ENCODE peak calls at places on chromosome 4, in six cellular contexts. G is AG10803, I is upper lobe of right lung, O is kidney epithelial cell, Q is neural crest cell, S is fibroblast of lung. Y is an unnamed sample.

GRCh38 chr4:63492515-63492914 is 916.7 kb downstream of the TECRL start:
- DNase-seq in G (no peak), I (no peak), O (no peak), Q (no peak), S (no peak), Y (no peak)

GRCh38 chr4:54095110-54095800 is 4.7 kb upstream of the GSX2 start:
- DNase-seq in G (no peak), I (no peak), O (no peak), Q (no peak), S (no peak), Y (no peak)

GRCh38 chr4:122450847-122451246 is 5.7 kb downstream of the IL2 start:
- DNase-seq in G (peak), I (no peak), O (no peak), Q (no peak), S (peak), Y (no peak)

GRCh38 chr4:132557660-132558059 is 591.4 kb upstream of the PCDH10 start:
- DNase-seq in G (no peak), I (no peak), O (no peak), Q (no peak), S (peak), Y (no peak)

GRCh38 chr4:74536557-74536956 is 91.6 kb downstream of the AREG start:
- DNase-seq in G (no peak), I (no peak), O (no peak), Q (no peak), S (peak), Y (peak)

GRCh38 chr4:3449574-3450534 is 8.1 kb downstream of the HGFAC start:
- DNase-seq in G (no peak), I (no peak), O (no peak), Q (no peak), S (no peak), Y (no peak)

GRCh38 chr4:158259955-158260575 is 49.8 kb downstream of the TMEM144 start:
- DNase-seq in G (peak), I (no peak), O (no peak), Q (no peak), S (peak), Y (no peak)

GRCh38 chr4:127203561-127204260 is 429.0 kb upstream of the INTU start:
- DNase-seq in G (peak), I (no peak), O (peak), Q (no peak), S (peak), Y (peak)

GRCh38 chr4:145679991-145680455 is at the start of gene C4orf51:
- DNase-seq in G (peak), I (no peak), O (peak), Q (no peak), S (peak), Y (peak)

GRCh38 chr4:133799916-133800315 is 401.7 kb downstream of the PABPC4L start:
- DNase-seq in G (no peak), I (no peak), O (no peak), Q (no peak), S (peak), Y (no peak)

GRCh38 chr4:13313856-13314255 is 170.3 kb downstream of the RAB28 start:
- DNase-seq in G (no peak), I (no peak), O (no peak), Q (no peak), S (peak), Y (peak)

GRCh38 chr4:132203618-132204017 is 945.5 kb upstream of the PCDH10 start:
- DNase-seq in G (no peak), I (no peak), O (no peak), Q (no peak), S (no peak), Y (no peak)

GRCh38 chr4:70544279-70544870 is 26.0 kb downstream of the AMTN start:
- DNase-seq in G (peak), I (no peak), O (no peak), Q (no peak), S (peak), Y (peak)

GRCh38 chr4:76956961-76957738 is 7.6 kb downstream of the SEPTIN11 start:
- DNase-seq in G (peak), I (no peak), O (no peak), Q (no peak), S (peak), Y (peak)

GRCh38 chr4:176799653-176800052 is 6.9 kb upstream of the VEGFC start:
- DNase-seq in G (peak), I (no peak), O (no peak), Q (no peak), S (no peak), Y (no peak)

GRCh38 chr4:2878346-2878745 is 34.7 kb downstream of the ADD1 start:
- DNase-seq in G (no peak), I (no peak), O (no peak), Q (no peak), S (no peak), Y (no peak)

GRCh38 chr4:38867478-38868054 is at the start of gene FAM114A1:
- DNase-seq in G (peak), I (peak), O (no peak), Q (peak), S (peak), Y (peak)

GRCh38 chr4:167987285-167987684 is 105.1 kb upstream of the ANXA10 start:
- DNase-seq in G (no peak), I (no peak), O (no peak), Q (no peak), S (no peak), Y (no peak)

GRCh38 chr4:79298484-79298883 is 27.4 kb downstream of the NAA11 start:
- DNase-seq in G (no peak), I (no peak), O (no peak), Q (no peak), S (no peak), Y (no peak)

GRCh38 chr4:148054275-148054674 is 322.4 kb downstream of the ARHGAP10 start:
- DNase-seq in G (no peak), I (no peak), O (no peak), Q (no peak), S (no peak), Y (no peak)

GRCh38 chr4:2413821-2414610 is 4.4 kb downstream of the ZFYVE28 start:
- DNase-seq in G (peak), I (peak), O (no peak), Q (no peak), S (no peak), Y (peak)

GRCh38 chr4:16532240-16532990 is 306.1 kb upstream of the TAPT1 start:
- DNase-seq in G (peak), I (no peak), O (no peak), Q (no peak), S (peak), Y (peak)

GRCh38 chr4:73434311-73434710 is 1.7 kb upstream of the AFP start:
- DNase-seq in G (no peak), I (no peak), O (no peak), Q (no peak), S (peak), Y (peak)

GRCh38 chr4:122458625-122459024 is 2.1 kb upstream of the IL2 start:
- DNase-seq in G (peak), I (no peak), O (no peak), Q (no peak), S (peak), Y (peak)

GRCh38 chr4:125338814-125339213 is 24.1 kb downstream of the FAT4 start:
- DNase-seq in G (no peak), I (no peak), O (no peak), Q (no peak), S (no peak), Y (no peak)

GRCh38 chr4:149168645-149169044 is 647.0 kb downstream of the IQCM start:
- DNase-seq in G (no peak), I (no peak), O (no peak), Q (no peak), S (no peak), Y (no peak)

GRCh38 chr4:185623444-185624247 is 88.3 kb upstream of the PDLIM3 start:
- DNase-seq in G (no peak), I (no peak), O (no peak), Q (no peak), S (no peak), Y (no peak)

GRCh38 chr4:38856524-38857337 is at the start of gene TLR6:
- DNase-seq in G (peak), I (no peak), O (no peak), Q (peak), S (peak), Y (peak)

GRCh38 chr4:121726642-121727268 is 30.0 kb upstream of the ANXA5 start:
- DNase-seq in G (peak), I (no peak), O (peak), Q (no peak), S (peak), Y (peak)

GRCh38 chr4:37389967-37390580 is 145.5 kb downstream of the NWD2 start:
- DNase-seq in G (peak), I (no peak), O (no peak), Q (peak), S (peak), Y (no peak)
- TF ChIP-seq CTCF in G (peak), I (peak), O (peak), Q (peak), S (peak), Y (peak)

GRCh38 chr4:99131378-99131777 is 12.7 kb downstream of the ADH4 start:
- DNase-seq in G (no peak), I (no peak), O (no peak), Q (no peak), S (no peak), Y (no peak)

GRCh38 chr4:99136329-99136728 is 7.8 kb downstream of the ADH4 start:
- DNase-seq in G (no peak), I (no peak), O (no peak), Q (no peak), S (no peak), Y (no peak)

GRCh38 chr4:99135541-99136173 is 8.4 kb downstream of the ADH4 start:
- DNase-seq in G (no peak), I (no peak), O (no peak), Q (no peak), S (no peak), Y (no peak)

DNA sequence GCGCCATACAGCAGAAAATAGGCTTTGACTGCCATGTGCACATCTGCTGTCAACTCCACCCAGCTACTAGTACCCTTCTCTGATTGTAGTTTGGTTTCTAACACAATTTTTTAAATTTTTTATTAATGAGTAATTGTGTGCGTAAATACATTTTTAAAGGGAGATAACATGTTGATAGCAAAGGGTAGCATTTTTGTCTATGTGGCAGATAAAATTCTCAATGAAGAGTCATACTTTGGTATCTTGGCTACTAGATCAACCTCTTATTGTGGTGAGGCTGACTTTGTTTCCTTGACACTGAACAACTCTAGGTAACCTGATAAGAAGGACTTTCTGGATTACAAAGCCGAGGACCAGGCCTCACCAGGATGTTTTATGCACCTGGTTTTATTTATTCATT is 9.5 kb downstream of the ADH4 start:
- DNase-seq in G (no peak), I (no peak), O (no peak), Q (no peak), S (no peak), Y (no peak)
- TF ChIP-seq CTCF in G (no peak), I (no peak), O (no peak), Q (no peak), S (no peak), Y (no peak)

DNA sequence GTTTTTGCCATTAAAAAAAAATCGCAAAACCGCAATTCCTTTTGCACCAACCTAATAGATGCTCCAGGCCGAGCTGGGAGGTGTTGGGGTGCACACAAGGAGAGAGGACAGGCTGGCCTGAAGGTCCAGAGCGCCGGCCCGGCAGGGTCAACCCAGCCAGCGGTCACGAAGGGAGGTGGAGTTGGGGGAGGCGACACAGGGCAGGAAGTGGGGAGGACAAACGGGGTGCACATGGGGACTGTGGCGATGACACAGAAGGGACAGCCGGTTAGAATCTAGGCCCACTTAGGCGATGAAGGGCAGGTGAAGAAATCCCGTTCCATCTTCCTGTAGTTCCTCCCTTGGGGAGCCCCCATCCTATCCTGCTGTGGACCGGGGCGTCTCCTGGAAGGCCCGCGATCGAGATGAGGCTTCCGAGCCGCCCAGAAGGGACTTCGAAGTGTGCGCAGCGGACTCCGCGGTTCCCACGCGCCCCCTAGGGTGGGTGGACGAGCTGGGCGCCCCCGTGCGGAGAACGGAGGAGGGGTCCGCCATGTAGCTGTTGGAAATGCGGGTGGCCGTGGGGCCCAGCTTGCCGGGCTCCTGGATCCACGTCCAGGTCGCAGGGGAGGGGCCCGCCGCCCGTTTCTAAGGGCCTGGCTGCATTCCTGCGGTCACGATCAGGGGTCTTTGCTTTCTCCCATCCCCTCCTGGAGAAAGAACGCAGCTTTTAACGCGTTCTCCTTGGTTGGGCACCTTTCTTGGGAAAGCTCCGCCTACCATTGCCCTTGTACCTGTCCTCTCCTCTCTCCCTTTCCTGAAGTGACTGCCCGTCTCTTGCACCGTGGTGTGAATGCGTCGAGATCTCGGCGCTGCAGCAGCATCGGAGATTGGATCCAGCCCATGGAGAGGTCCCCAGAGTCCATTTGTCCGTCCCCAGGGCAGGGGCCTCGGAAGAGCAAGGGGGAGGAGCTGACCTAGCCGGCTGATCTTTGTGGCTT is 17.0 kb upstream of the HPF1 start:
- DNase-seq in G (no peak), I (no peak), O (no peak), Q (no peak), S (peak), Y (no peak)
- TF ChIP-seq CTCF in G (no peak), I (peak), O (peak), Q (no peak), S (peak), Y (no peak)

GRCh38 chr4:119087656-119088055 is 48.0 kb upstream of the MYOZ2 start:
- DNase-seq in G (no peak), I (no peak), O (no peak), Q (no peak), S (no peak), Y (no peak)

GRCh38 chr4:119084503-119084902 is 51.1 kb upstream of the MYOZ2 start:
- DNase-seq in G (no peak), I (no peak), O (no peak), Q (no peak), S (no peak), Y (no peak)

GRCh38 chr4:119081943-119082342 is 53.7 kb upstream of the MYOZ2 start:
- DNase-seq in G (no peak), I (no peak), O (no peak), Q (no peak), S (no peak), Y (no peak)

GRCh38 chr4:119082661-119083060 is 53.0 kb upstream of the MYOZ2 start:
- DNase-seq in G (no peak), I (no peak), O (no peak), Q (no peak), S (no peak), Y (no peak)

DNA sequence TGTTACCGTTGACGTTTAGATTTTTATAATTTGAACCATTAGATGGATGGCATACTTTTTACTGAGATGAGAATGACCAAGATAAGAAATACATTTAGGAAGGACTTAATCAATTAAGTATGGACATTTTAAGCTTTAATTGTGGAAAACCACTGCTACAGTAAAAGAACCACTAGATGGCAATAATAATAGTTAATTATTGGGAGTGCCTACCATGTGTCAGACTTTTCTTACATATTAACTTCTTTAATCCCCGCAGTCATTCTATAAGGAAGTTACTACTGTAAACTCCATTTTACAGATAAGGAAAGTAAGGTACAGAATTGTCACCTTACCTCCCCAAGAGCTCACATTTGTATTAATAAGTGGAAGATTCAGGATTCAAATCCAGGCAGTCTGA is 48.5 kb upstream of the MYOZ2 start:
- DNase-seq in G (no peak), I (no peak), O (no peak), Q (no peak), S (peak), Y (no peak)
- TF ChIP-seq CTCF in G (peak), I (peak), O (peak), Q (no peak), S (no peak), Y (peak)

GRCh38 chr4:110515676-110516075 is 39.7 kb downstream of the ENPEP start:
- DNase-seq in G (no peak), I (no peak), O (no peak), Q (no peak), S (no peak), Y (no peak)
- TF ChIP-seq CTCF in G (no peak), I (no peak), O (no peak), Q (no peak), S (no peak), Y (no peak)

DNA sequence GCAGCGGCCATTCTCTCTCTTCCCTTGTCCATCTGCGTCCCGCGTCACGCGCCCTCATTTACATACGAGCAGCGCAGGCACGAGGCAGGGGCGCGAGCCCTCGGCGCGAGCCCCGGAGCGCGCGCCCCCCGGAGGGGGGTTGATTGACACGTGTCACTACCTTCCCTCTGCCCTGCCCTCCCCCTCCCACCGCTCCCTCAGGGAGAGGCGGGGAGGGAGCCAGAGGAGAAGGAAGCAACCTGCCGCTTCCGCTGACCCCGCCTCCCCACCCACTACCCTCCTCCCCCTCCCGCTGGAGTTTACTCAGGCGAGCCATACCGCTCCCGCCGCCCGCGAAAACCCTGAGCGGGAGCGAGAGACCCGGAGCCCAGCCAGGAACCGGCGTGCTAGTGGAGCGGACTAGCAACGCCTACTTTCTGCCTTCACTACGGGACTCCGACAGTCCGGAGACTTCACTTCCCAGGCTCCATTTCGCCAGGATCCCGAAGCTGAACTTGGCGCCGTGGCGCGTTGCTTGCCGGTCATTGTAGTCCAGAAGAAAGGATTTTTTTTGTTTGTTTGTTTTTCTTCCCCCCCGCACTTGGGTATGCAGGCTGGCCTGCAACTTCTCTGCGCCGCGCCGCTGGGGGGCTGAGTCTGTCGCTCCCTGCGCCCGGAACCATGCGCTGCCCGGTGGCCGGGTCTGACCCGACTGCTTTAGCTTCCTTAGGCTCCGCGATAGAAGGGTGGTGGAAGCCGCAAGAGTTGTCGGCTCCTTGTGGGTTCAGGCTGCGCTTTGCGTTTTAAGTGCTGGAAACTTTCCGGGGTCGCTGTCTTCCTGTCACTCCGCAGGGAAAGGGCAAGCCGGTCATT is at the start of gene LCORL:
- DNase-seq in G (peak), I (peak), O (peak), Q (peak), S (peak), Y (peak)
- TF ChIP-seq CTCF in G (no peak), I (peak), O (no peak), Q (peak), S (no peak), Y (no peak)

Y was measured in foreskin fibroblast.